ENCODE peak calls at places on chromosome 12, in nine cellular contexts. One of them, this sample, is unnamed.

GRCh38 chr12:132554857-132555630 is 55.3 kb downstream of the LRCOL1 start:
- DNase-seq in suprapubic skin: no peak
- DNase-seq in SK-N-SH: peak; percentile 61
- DNase-seq in HepG2: peak; percentile 16
- DNase-seq in GM12878: no peak
- DNase-seq in transverse colon: no peak
- DNase-seq in H1: peak; percentile 70
- DNase-seq in K562: peak; percentile 63
- DNase-seq in stomach: no peak
- DNase-seq in this sample: no peak

GRCh38 chr12:125070117-125070516 is 4.9 kb downstream of the AACS start:
- DNase-seq in suprapubic skin: no peak
- DNase-seq in K562: no peak
- DNase-seq in transverse colon: no peak
- DNase-seq in stomach: no peak
- DNase-seq in H1: no peak
- DNase-seq in SK-N-SH: peak; percentile 52
- DNase-seq in HepG2: peak; percentile 23
- DNase-seq in GM12878: no peak
- DNase-seq in this sample: no peak

GRCh38 chr12:76083761-76084276 is 666 bp downstream of the NAP1L1 start:
- DNase-seq in stomach: peak; percentile 49
- DNase-seq in GM12878: no peak
- DNase-seq in suprapubic skin: peak; percentile 83
- DNase-seq in K562: peak; percentile 83
- DNase-seq in H1: peak; percentile 81
- DNase-seq in transverse colon: peak; percentile 66
- DNase-seq in SK-N-SH: peak; percentile 88
- DNase-seq in HepG2: peak; percentile 72
- DNase-seq in this sample: peak; percentile 93

GRCh38 chr12:32444895-32445294 is 45.5 kb downstream of the FGD4 start:
- DNase-seq in GM12878: no peak
- DNase-seq in stomach: no peak
- DNase-seq in SK-N-SH: no peak
- DNase-seq in HepG2: peak; percentile 85
- DNase-seq in suprapubic skin: no peak
- DNase-seq in K562: no peak
- DNase-seq in transverse colon: no peak
- DNase-seq in H1: no peak
- DNase-seq in this sample: no peak

GRCh38 chr12:52205584-52206308 is 13.9 kb upstream of the KRT80 start:
- DNase-seq in K562: no peak
- DNase-seq in suprapubic skin: no peak
- DNase-seq in H1: no peak
- DNase-seq in transverse colon: no peak
- DNase-seq in stomach: no peak
- DNase-seq in HepG2: no peak
- DNase-seq in SK-N-SH: no peak
- DNase-seq in GM12878: no peak
- DNase-seq in this sample: no peak

GRCh38 chr12:103773109-103773905 is 67.7 kb downstream of the NT5DC3 start:
- DNase-seq in SK-N-SH: no peak
- DNase-seq in K562: no peak
- DNase-seq in GM12878: no peak
- DNase-seq in transverse colon: no peak
- DNase-seq in H1: no peak
- DNase-seq in suprapubic skin: no peak
- DNase-seq in stomach: no peak
- DNase-seq in HepG2: no peak
- DNase-seq in this sample: no peak

GRCh38 chr12:101875112-101875961 is 2.0 kb upstream of the DRAM1 start:
- DNase-seq in GM12878: no peak
- DNase-seq in SK-N-SH: no peak
- DNase-seq in suprapubic skin: no peak
- DNase-seq in stomach: no peak
- DNase-seq in HepG2: no peak
- DNase-seq in K562: no peak
- DNase-seq in H1: no peak
- DNase-seq in transverse colon: no peak
- DNase-seq in this sample: no peak

GRCh38 chr12:67069451-67070306 is 199.5 kb upstream of the CAND1 start:
- DNase-seq in suprapubic skin: no peak
- DNase-seq in transverse colon: peak; percentile 35
- DNase-seq in stomach: peak; percentile 41
- DNase-seq in SK-N-SH: peak; percentile 64
- DNase-seq in HepG2: peak; percentile 3
- DNase-seq in GM12878: no peak
- DNase-seq in H1: peak; percentile 79
- DNase-seq in K562: peak; percentile 11
- DNase-seq in this sample: no peak

GRCh38 chr12:58313091-58313855 is 371.9 kb downstream of the ATP23 start:
- DNase-seq in K562: no peak
- DNase-seq in transverse colon: no peak
- DNase-seq in HepG2: no peak
- DNase-seq in GM12878: no peak
- DNase-seq in H1: no peak
- DNase-seq in stomach: no peak
- DNase-seq in suprapubic skin: no peak
- DNase-seq in SK-N-SH: no peak
- DNase-seq in this sample: no peak

GRCh38 chr12:51687142-51687935 is 96.3 kb downstream of the SCN8A start:
- DNase-seq in GM12878: no peak
- DNase-seq in H1: no peak
- DNase-seq in transverse colon: peak; percentile 23
- DNase-seq in suprapubic skin: no peak
- DNase-seq in SK-N-SH: no peak
- DNase-seq in HepG2: no peak
- DNase-seq in stomach: no peak
- DNase-seq in K562: no peak
- DNase-seq in this sample: no peak

DNA sequence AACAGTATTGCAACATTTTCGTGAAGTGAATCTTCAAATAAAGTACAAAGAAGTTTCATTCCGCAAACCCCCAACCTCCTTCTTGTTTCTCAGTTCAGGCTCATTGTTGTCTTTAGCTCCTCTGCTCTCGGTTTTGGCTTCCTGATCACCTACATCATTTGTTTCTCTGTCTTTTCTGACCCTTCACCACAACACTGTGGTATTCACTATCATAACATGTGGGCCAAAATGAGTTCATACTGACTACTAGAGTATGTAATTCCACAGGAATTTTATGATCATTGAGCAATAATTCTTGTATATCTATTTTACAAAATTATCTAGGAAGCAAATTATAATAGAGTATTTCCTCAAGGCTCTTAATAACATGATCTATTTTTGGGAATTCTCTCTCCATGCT is 266.8 kb downstream of the ADAMTS20 start:
- DNase-seq in suprapubic skin: no peak
- DNase-seq in K562: no peak
- DNase-seq in stomach: no peak
- DNase-seq in GM12878: no peak
- DNase-seq in HepG2: no peak
- DNase-seq in SK-N-SH: no peak
- DNase-seq in transverse colon: no peak
- DNase-seq in H1: no peak
- DNase-seq in this sample: no peak
- TF ChIP-seq POLR2AphosphoS5 in suprapubic skin: no peak
- TF ChIP-seq POLR2AphosphoS5 in K562: no peak
- TF ChIP-seq POLR2AphosphoS5 in stomach: no peak
- TF ChIP-seq POLR2AphosphoS5 in GM12878: no peak
- TF ChIP-seq POLR2AphosphoS5 in HepG2: no peak
- TF ChIP-seq POLR2AphosphoS5 in SK-N-SH: no peak
- TF ChIP-seq POLR2AphosphoS5 in transverse colon: no peak
- TF ChIP-seq POLR2AphosphoS5 in H1: no peak
- TF ChIP-seq POLR2AphosphoS5 in this sample: peak; percentile 17

DNA sequence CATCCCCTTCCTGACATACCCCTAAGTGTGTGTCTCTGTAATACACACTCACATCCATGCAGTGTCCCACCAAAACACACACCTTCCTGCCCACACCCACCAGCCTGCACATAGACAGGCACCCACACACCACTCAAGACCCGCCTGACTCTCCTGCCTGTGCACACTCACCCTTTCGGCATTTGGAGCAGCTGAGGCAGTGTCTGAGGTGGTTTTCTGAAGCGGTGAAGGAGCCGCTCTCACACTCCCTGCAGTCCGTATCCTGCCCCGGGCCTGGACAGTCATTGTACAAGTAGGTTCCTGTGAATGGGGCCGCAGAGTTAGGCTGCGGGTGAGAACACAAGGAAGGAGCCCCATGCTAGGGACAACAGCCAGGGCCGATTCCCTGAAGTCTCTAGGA is 8.3 kb downstream of the TNFRSF1A start:
- DNase-seq in K562: no peak
- DNase-seq in transverse colon: no peak
- DNase-seq in H1: no peak
- DNase-seq in HepG2: no peak
- DNase-seq in suprapubic skin: no peak
- DNase-seq in GM12878: no peak
- DNase-seq in stomach: no peak
- DNase-seq in SK-N-SH: no peak
- DNase-seq in this sample: no peak
- TF ChIP-seq EP300 in K562: no peak
- TF ChIP-seq EP300 in transverse colon: no peak
- TF ChIP-seq EP300 in H1: no peak
- TF ChIP-seq EP300 in HepG2: no peak
- TF ChIP-seq EP300 in suprapubic skin: no peak
- TF ChIP-seq EP300 in GM12878: no peak
- TF ChIP-seq EP300 in stomach: no peak
- TF ChIP-seq EP300 in SK-N-SH: no peak
- TF ChIP-seq EP300 in this sample: no peak

DNA sequence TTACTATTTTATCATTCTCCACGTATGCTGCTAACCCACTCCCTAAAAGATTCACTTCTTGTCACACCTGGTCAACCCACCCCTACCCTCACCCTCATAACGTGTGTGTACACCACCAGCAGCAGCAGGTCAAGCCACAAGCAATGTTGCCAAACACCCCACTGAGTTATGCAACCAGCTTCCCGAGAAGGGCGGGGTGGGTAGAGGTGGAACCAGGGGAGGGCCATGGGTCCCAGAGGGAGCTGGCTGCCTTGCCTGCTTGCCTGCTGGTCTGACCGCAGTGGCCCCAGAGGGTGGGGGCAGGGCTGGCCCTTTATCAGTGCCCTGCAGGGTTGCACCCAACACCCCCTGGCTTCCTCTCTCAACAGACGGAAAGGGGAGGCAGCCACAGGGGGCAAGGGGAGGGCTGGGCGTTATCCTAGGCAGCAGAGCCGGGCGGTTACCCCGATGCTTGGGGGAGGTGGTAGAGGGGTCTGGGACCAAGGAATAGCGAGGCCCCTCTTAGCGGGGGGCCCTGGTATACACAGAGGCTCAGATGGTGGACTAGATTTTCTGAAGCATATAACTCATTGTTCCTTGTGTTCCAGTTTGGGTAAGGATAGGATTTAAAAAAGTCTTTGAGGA is 3.5 kb upstream of the NFE2 start:
- DNase-seq in HepG2: peak; percentile 85
- DNase-seq in stomach: peak; percentile 88
- DNase-seq in transverse colon: peak; percentile 69
- DNase-seq in suprapubic skin: peak; percentile 87
- DNase-seq in GM12878: no peak
- DNase-seq in SK-N-SH: no peak
- DNase-seq in H1: peak; percentile 59
- DNase-seq in K562: peak; percentile 93
- DNase-seq in this sample: peak; percentile 93
- TF ChIP-seq POLR2AphosphoS5 in HepG2: no peak
- TF ChIP-seq POLR2AphosphoS5 in stomach: peak; percentile 33
- TF ChIP-seq POLR2AphosphoS5 in transverse colon: no peak
- TF ChIP-seq POLR2AphosphoS5 in suprapubic skin: no peak
- TF ChIP-seq POLR2AphosphoS5 in GM12878: no peak
- TF ChIP-seq POLR2AphosphoS5 in SK-N-SH: no peak
- TF ChIP-seq POLR2AphosphoS5 in H1: no peak
- TF ChIP-seq POLR2AphosphoS5 in K562: peak; percentile 98
- TF ChIP-seq POLR2AphosphoS5 in this sample: no peak

GRCh38 chr12:49094966-49095365 is 365 bp upstream of the DHH start:
- DNase-seq in HepG2: no peak
- DNase-seq in suprapubic skin: no peak
- DNase-seq in GM12878: no peak
- DNase-seq in K562: no peak
- DNase-seq in stomach: no peak
- DNase-seq in H1: no peak
- DNase-seq in transverse colon: no peak
- DNase-seq in SK-N-SH: no peak
- DNase-seq in this sample: no peak

GRCh38 chr12:49097381-49097780 is 2.8 kb upstream of the DHH start:
- DNase-seq in transverse colon: no peak
- DNase-seq in H1: no peak
- DNase-seq in SK-N-SH: no peak
- DNase-seq in HepG2: no peak
- DNase-seq in stomach: no peak
- DNase-seq in K562: no peak
- DNase-seq in suprapubic skin: no peak
- DNase-seq in GM12878: no peak
- DNase-seq in this sample: no peak

GRCh38 chr12:49098703-49099102 is 4.1 kb upstream of the DHH start:
- DNase-seq in HepG2: no peak
- DNase-seq in H1: no peak
- DNase-seq in stomach: no peak
- DNase-seq in suprapubic skin: no peak
- DNase-seq in transverse colon: no peak
- DNase-seq in K562: no peak
- DNase-seq in GM12878: no peak
- DNase-seq in SK-N-SH: no peak
- DNase-seq in this sample: no peak

GRCh38 chr12:49100380-49100779 is 5.8 kb upstream of the DHH start:
- DNase-seq in H1: no peak
- DNase-seq in HepG2: no peak
- DNase-seq in stomach: no peak
- DNase-seq in transverse colon: no peak
- DNase-seq in K562: no peak
- DNase-seq in GM12878: no peak
- DNase-seq in SK-N-SH: no peak
- DNase-seq in suprapubic skin: no peak
- DNase-seq in this sample: no peak

GRCh38 chr12:49098035-49098451 is 3.4 kb upstream of the DHH start:
- DNase-seq in H1: peak; percentile 88
- DNase-seq in suprapubic skin: no peak
- DNase-seq in transverse colon: peak; percentile 54
- DNase-seq in GM12878: no peak
- DNase-seq in HepG2: peak; percentile 28
- DNase-seq in K562: peak; percentile 72
- DNase-seq in stomach: peak; percentile 61
- DNase-seq in SK-N-SH: peak; percentile 78
- DNase-seq in this sample: no peak
- TF ChIP-seq EP300 in H1: no peak
- TF ChIP-seq EP300 in suprapubic skin: no peak
- TF ChIP-seq EP300 in transverse colon: no peak
- TF ChIP-seq EP300 in GM12878: no peak
- TF ChIP-seq EP300 in HepG2: no peak
- TF ChIP-seq EP300 in K562: no peak
- TF ChIP-seq EP300 in stomach: no peak
- TF ChIP-seq EP300 in SK-N-SH: no peak
- TF ChIP-seq EP300 in this sample: no peak

This sample was measured in esophagus muscularis mucosa.